ENCODE peak calls at places on chromosomes 3 and 15, in four cellular contexts. R is coronary artery, J is astrocyte, D is IMR-90. G is an unnamed sample.

GRCh38 chr15:55741592-55742497 is 1.1 kb downstream of the PRTG start:
- DNase-seq in R (no peak), D (no peak), J (no peak), G (no peak)

GRCh38 chr3:16448691-16449090 is 64.8 kb downstream of the RFTN1 start:
- DNase-seq in J (peak), D (peak), R (peak), G (no peak)

GRCh38 chr15:74319596-74320357 is 47.7 kb downstream of the CYP11A1 start:
- DNase-seq in D (no peak), J (no peak), R (no peak), G (no peak)

GRCh38 chr15:66650433-66650832 is 51.6 kb upstream of the SMAD6 start:
- DNase-seq in R (peak), J (no peak), D (no peak), G (no peak)

GRCh38 chr15:38588672-38589071 is 24.1 kb upstream of the RASGRP1 start:
- DNase-seq in J (peak), R (no peak), D (no peak), G (no peak)

GRCh38 chr3:45507820-45508317 is 86.7 kb upstream of the LIMD1 start:
- DNase-seq in J (peak), R (no peak), D (peak), G (no peak)

GRCh38 chr3:111859974-111860859 is 1.2 kb downstream of the PHLDB2 start:
- DNase-seq in R (peak), D (peak), J (peak), G (peak)

GRCh38 chr15:101277943-101278564 is 769 bp upstream of the SELENOS start:
- DNase-seq in D (no peak), R (no peak), J (no peak), G (no peak)

GRCh38 chr15:84750583-84751092 is 2.2 kb downstream of the ZNF592 start:
- DNase-seq in R (no peak), J (no peak), D (no peak), G (no peak)

GRCh38 chr15:84748274-84749110 is at the start of gene ZNF592:
- DNase-seq in J (peak), R (peak), D (peak), G (peak)

GRCh38 chr15:84752195-84752594 is 3.8 kb downstream of the ZNF592 start:
- DNase-seq in D (no peak), J (no peak), R (no peak), G (no peak)

GRCh38 chr15:84749111-84749991 is 959 bp downstream of the ZNF592 start:
- DNase-seq in R (peak), J (peak), D (no peak), G (no peak)

DNA sequence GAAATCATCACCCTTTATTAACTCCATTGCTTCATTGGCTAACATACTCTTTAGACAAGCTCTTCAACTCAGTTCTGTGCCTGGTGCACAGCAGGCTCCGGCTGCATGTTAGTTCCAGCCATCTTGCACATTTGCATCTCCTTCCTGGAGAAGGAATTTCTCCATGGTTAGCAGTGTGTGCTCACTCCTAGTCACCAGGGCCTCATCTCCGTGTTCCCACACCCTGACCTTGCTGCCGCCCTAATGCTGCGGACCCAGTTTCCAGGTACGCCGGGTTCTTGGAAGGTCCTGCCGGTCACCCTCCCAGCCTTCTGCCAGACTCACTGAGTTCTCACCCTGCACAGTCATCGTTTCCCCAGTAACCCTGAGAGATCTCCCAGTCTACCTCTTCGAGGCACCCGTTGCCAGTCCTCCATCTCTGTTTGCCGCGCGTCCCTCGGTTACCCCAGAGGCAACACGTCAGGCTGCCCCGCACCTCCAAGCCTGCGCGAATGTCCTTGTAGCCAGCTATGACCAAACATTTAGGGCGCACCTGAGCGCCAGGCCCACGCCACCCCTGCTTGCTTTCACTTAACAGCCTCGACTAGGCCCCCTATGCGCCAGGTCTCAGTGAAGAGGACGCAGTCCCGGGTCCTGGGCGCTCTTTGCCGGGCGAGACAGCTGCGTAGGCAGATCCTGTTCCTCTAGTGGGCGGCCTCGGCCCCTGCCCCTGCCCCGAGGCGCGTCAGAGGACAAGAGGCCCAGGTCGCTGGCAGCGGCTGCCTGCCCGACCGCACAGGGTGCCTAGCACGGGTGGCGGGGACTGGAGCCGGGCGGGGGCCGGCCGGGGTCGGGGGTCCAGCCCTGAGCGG is 744 bp upstream of the ZNF592 start:
- DNase-seq in R (peak), D (peak), J (peak), G (peak)
- TF ChIP-seq CTCF in R (no peak), D (no peak), J (no peak), G (peak)

GRCh38 chr3:109926376-109926775 is 589.0 kb upstream of the DPPA4 start:
- DNase-seq in J (peak), R (no peak), D (no peak), G (no peak)
- TF ChIP-seq CTCF in J (no peak), R (no peak), D (no peak), G (no peak)

GRCh38 chr15:64767203-64767602 is 8.2 kb downstream of the RBPMS2 start:
- DNase-seq in R (no peak), D (no peak), J (no peak), G (no peak)
- TF ChIP-seq CTCF in R (no peak), D (no peak), J (no peak), G (no peak)

GRCh38 chr15:57671636-57672035 is 34.9 kb upstream of the POLR2M start:
- DNase-seq in J (no peak), D (no peak), R (no peak), G (no peak)
- TF ChIP-seq CTCF in J (no peak), D (no peak), R (no peak), G (no peak)

G was measured in type B pancreatic cell.